ENCODE peak calls at places on chromosomes 2 and 18, in eight cellular contexts. N is kidney glomerular epithelial cell; R is occipital lobe; V is NCI-H446 treated with DMSO at 0.1 percent for 48 hours; E is M059J; D is cardiac fibroblast; F is GM03348; C is activated CD4-positive, alpha-beta T cell treated with anti-CD3 and anti-CD28 coated beads, Interleukin-2, amount 10 ng/mL, durations not matched to agents 7 days and 5 days. P is an unnamed sample.

GRCh38 chr2:20178404-20179178 is 46.3 kb downstream of the SDC1 start:
- DNase-seq in V (no peak), N (no peak), D (no peak), F (no peak), C (no peak), R (no peak), E (no peak), P (no peak)

GRCh38 chr2:30686000-30686399 is 121.2 kb downstream of the CAPN13 start:
- DNase-seq in D (no peak), R (no peak), E (no peak), V (no peak), F (no peak), C (no peak), N (no peak), P (no peak)

GRCh38 chr2:191180712-191181111 is 29.9 kb upstream of the STAT4 start:
- DNase-seq in V (no peak), N (no peak), D (peak; percentile 66), F (peak; percentile 56), R (no peak), E (peak; percentile 65), C (no peak), P (no peak)

GRCh38 chr2:214987261-214987660 is 151.2 kb downstream of the ABCA12 start:
- DNase-seq in N (no peak), F (peak; percentile 15), C (no peak), D (no peak), V (peak; percentile 79), R (no peak), E (no peak), P (no peak)

GRCh38 chr2:177797808-177798207 is 274.8 kb downstream of the PDE11A start:
- DNase-seq in V (no peak), R (no peak), E (no peak), N (no peak), C (no peak), D (no peak), F (no peak), P (no peak)

GRCh38 chr18:55589625-55590291 is 1.8 kb upstream of the TCF4 start:
- DNase-seq in V (peak; percentile 93), R (peak; percentile 92), N (peak; percentile 92), F (peak; percentile 95), D (peak; percentile 98), C (peak; percentile 88), E (peak; percentile 94), P (peak; percentile 21)

GRCh38 chr2:25362564-25363145 is 20.9 kb upstream of the DNMT3A start:
- DNase-seq in C (peak; percentile 55), V (no peak), R (no peak), N (no peak), E (no peak), D (no peak), F (no peak), P (peak; percentile 61)

GRCh38 chr2:233065954-233066470 is 5.9 kb downstream of the INPP5D start:
- DNase-seq in R (no peak), C (no peak), E (no peak), V (no peak), D (no peak), F (no peak), N (no peak), P (no peak)

GRCh38 chr18:77133920-77134496 is 1.4 kb upstream of the MBP start:
- DNase-seq in C (peak; percentile 30), V (no peak), D (no peak), R (peak; percentile 38), E (no peak), F (no peak), N (no peak), P (no peak)

P was measured in CD4-positive, alpha-beta memory T cell.